ENCODE peak calls at places on chromosomes 12 and 14, in four cellular contexts. C is HEK293T, H is left ventricle myocardium inferior, U is foreskin fibroblast. O is an unnamed sample.

GRCh38 chr12:62190921-62191746 is 69.1 kb upstream of the USP15 start:
- DNase-seq in H (peak; percentile 15), C (no peak), U (no peak), O (peak; percentile 20)

GRCh38 chr12:70664463-70664862 is 27.2 kb upstream of the PTPRB start:
- DNase-seq in U (no peak), H (no peak), C (no peak), O (no peak)

GRCh38 chr14:22416193-22416592 is 172.8 kb downstream of the DAD1 start:
- DNase-seq in U (no peak), C (no peak), H (no peak), O (no peak)

GRCh38 chr14:75282166-75282547 is 3.5 kb downstream of the FOS start:
- DNase-seq in H (no peak), C (no peak), U (no peak), O (no peak)

GRCh38 chr12:113135178-113136127 is at the start of gene RASAL1:
- DNase-seq in U (no peak), H (no peak), C (peak; percentile 56), O (peak; percentile 87)

GRCh38 chr14:91509083-91509877 is 830 bp downstream of the PPP4R3A start:
- DNase-seq in H (peak; percentile 34), C (peak; percentile 27), U (peak; percentile 35), O (peak; percentile 41)

GRCh38 chr14:23559010-23559920 is 3.2 kb downstream of the THTPA start:
- DNase-seq in U (peak; percentile 86), H (peak; percentile 54), C (peak; percentile 62), O (peak; percentile 85)

GRCh38 chr14:40911161-40911560 is 695.5 kb upstream of the LRFN5 start:
- DNase-seq in H (no peak), C (no peak), U (no peak), O (no peak)

GRCh38 chr14:36069535-36069900 is 107.0 kb downstream of the PTCSC3 start:
- DNase-seq in H (no peak), C (peak; percentile 73), U (peak; percentile 23), O (peak; percentile 34)

GRCh38 chr12:52901715-52902541 is 2.9 kb downstream of the KRT8 start:
- DNase-seq in H (no peak), U (no peak), C (no peak), O (no peak)